ENCODE peak calls at places on chromosomes 11 and 22, in five cellular contexts. N, S, Y, D and I are unnamed samples.

GRCh38 chr22:32788884-32789624 is 12.5 kb upstream of the TIMP3 start:
- DNase-seq in N (no peak), S (no peak), Y (peak; percentile 74), D (no peak), I (peak; percentile 44)

GRCh38 chr11:15641191-15641810 is 526.6 kb downstream of the INSC start:
- DNase-seq in N (no peak), S (no peak), Y (no peak), D (no peak), I (no peak)

GRCh38 chr11:10432971-10433370 is 22.1 kb upstream of the AMPD3 start:
- DNase-seq in N (no peak), S (no peak), Y (no peak), D (no peak), I (no peak)

GRCh38 chr11:130726647-130727046 is 189.6 kb downstream of the SNX19 start:
- DNase-seq in N (no peak), S (no peak), Y (no peak), D (no peak), I (no peak)

GRCh38 chr22:31556627-31557203 is 60.4 kb downstream of the SFI1 start:
- DNase-seq in N (no peak), S (no peak), Y (peak; percentile 45), D (peak; percentile 27), I (no peak)

GRCh38 chr11:105937331-105937730 is 84.7 kb downstream of the MSANTD4 start:
- DNase-seq in N (no peak), S (no peak), Y (no peak), D (peak; percentile 44), I (no peak)

GRCh38 chr11:100445231-100445735 is 241.8 kb upstream of the ARHGAP42 start:
- DNase-seq in N (no peak), S (no peak), Y (no peak), D (peak; percentile 9), I (no peak)

GRCh38 chr11:123122341-123122740 is 60.4 kb upstream of the HSPA8 start:
- DNase-seq in N (peak; percentile 63), S (no peak), Y (no peak), D (peak; percentile 34), I (no peak)

GRCh38 chr11:12029738-12030363 is 21.4 kb upstream of the DKK3 start:
- DNase-seq in N (no peak), S (no peak), Y (peak; percentile 61), D (no peak), I (no peak)

GRCh38 chr11:118007040-118007439 is 20.8 kb downstream of the IL10RA start:
- DNase-seq in N (no peak), S (no peak), Y (no peak), D (no peak), I (no peak)

GRCh38 chr22:47064416-47064815 is 302.0 kb downstream of the TBC1D22A start:
- DNase-seq in N (no peak), S (no peak), Y (no peak), D (no peak), I (no peak)

GRCh38 chr11:95149659-95150294 is 60.1 kb downstream of the ENDOD1 start:
- DNase-seq in N (no peak), S (no peak), Y (peak; percentile 91), D (no peak), I (no peak)

GRCh38 chr11:78595431-78596130 is 20.9 kb upstream of the NARS2 start:
- DNase-seq in N (peak; percentile 53), S (no peak), Y (no peak), D (no peak), I (no peak)

GRCh38 chr22:32622004-32622761 is 147.6 kb downstream of the FBXO7 start:
- DNase-seq in N (peak; percentile 72), S (peak; percentile 21), Y (peak; percentile 89), D (peak; percentile 67), I (peak; percentile 59)

GRCh38 chr11:106271686-106272085 is 194.2 kb downstream of the AASDHPPT start:
- DNase-seq in N (no peak), S (no peak), Y (no peak), D (no peak), I (no peak)

GRCh38 chr11:59285716-59286260 is 72.9 kb upstream of the OR5AN1 start:
- DNase-seq in N (no peak), S (no peak), Y (no peak), D (no peak), I (no peak)

GRCh38 chr11:102467853-102468580 is 15.5 kb upstream of the TMEM123 start:
- DNase-seq in N (no peak), S (no peak), Y (no peak), D (no peak), I (no peak)

GRCh38 chr11:102882389-102883024 is 7.7 kb upstream of the MMP12 start:
- DNase-seq in N (no peak), S (no peak), Y (no peak), D (peak; percentile 81), I (no peak)

GRCh38 chr11:12315024-12315423 is 62.3 kb upstream of the PARVA start:
- DNase-seq in N (no peak), S (no peak), Y (no peak), D (no peak), I (no peak)

GRCh38 chr11:833114-833791 is 501 bp downstream of the CD151 start:
- DNase-seq in N (peak; percentile 65), S (no peak), Y (no peak), D (no peak), I (no peak)

GRCh38 chr11:109946322-109946846 is 146.8 kb upstream of the ZC3H12C start:
- DNase-seq in N (peak; percentile 76), S (peak; percentile 66), Y (peak; percentile 78), D (peak; percentile 97), I (peak; percentile 80)

GRCh38 chr11:65059523-65059922 is 1.2 kb upstream of the NAALADL1 start:
- DNase-seq in N (no peak), S (no peak), Y (no peak), D (no peak), I (no peak)

GRCh38 chr11:65058419-65059054 is at the start of gene NAALADL1:
- DNase-seq in N (no peak), S (no peak), Y (peak; percentile 49), D (no peak), I (no peak)

GRCh38 chr11:65063532-65063931 is 5.2 kb upstream of the NAALADL1 start:
- DNase-seq in N (no peak), S (no peak), Y (no peak), D (no peak), I (no peak)

GRCh38 chr11:65059959-65060824 is 1.8 kb upstream of the NAALADL1 start:
- DNase-seq in N (no peak), S (no peak), Y (no peak), D (no peak), I (no peak)

DNA sequence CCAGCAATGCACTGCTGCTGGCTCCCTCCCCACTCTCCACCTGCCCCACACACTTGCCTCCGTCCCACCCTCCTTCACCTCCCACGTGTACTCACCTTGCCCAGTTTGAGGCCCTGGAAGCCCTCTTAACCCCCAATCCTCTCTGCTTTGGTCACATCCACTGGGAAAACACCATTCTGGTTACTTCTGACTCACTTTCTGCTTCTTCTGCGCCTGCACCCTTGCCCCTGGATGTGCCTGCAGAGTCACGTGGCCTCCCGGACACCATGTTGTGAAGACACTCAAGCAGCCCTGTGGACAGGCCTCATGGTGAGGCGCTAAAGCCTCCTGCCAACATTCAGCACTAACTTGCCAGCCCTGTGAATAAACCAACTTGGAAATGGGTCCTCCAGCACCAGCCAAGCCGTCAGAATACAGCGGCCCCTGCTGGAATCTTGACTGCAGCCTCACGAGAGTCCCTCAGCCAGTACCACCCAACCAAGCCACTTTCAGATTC is 2.6 kb upstream of the NAALADL1 start:
- DNase-seq in N (no peak), S (no peak), Y (peak; percentile 42), D (no peak), I (no peak)
- TF ChIP-seq CTCF in N (no peak), S (peak; percentile 83), Y (peak; percentile 71), D (peak; percentile 62), I (no peak)

GRCh38 chr11:75667831-75668507 is 869 bp downstream of the MAP6 start:
- DNase-seq in N (peak; percentile 65), S (no peak), Y (no peak), D (peak; percentile 12), I (peak; percentile 53)

GRCh38 chr11:75664366-75664765 is 4.5 kb downstream of the MAP6 start:
- DNase-seq in N (no peak), S (no peak), Y (no peak), D (no peak), I (no peak)

GRCh38 chr11:75665126-75665525 is 3.7 kb downstream of the MAP6 start:
- DNase-seq in N (no peak), S (no peak), Y (no peak), D (no peak), I (no peak)

GRCh38 chr11:75668508-75669297 is at the start of gene MAP6:
- DNase-seq in N (peak; percentile 21), S (no peak), Y (no peak), D (no peak), I (peak; percentile 47)

GRCh38 chr11:75667268-75667830 is 1.5 kb downstream of the MAP6 start:
- DNase-seq in N (no peak), S (no peak), Y (no peak), D (no peak), I (no peak)
- TF ChIP-seq CTCF in N (peak; percentile 12), S (peak; percentile 2), Y (peak; percentile 29), D (no peak), I (no peak)

GRCh38 chr11:66639066-66639813 is 737 bp downstream of the RBM4 start:
- DNase-seq in N (no peak), S (no peak), Y (peak; percentile 29), D (peak; percentile 22), I (no peak)

GRCh38 chr11:66641834-66642233 is 3.3 kb downstream of the RBM4 start:
- DNase-seq in N (no peak), S (no peak), Y (no peak), D (no peak), I (no peak)

GRCh38 chr11:66637557-66638176 is 836 bp upstream of the RBM4 start:
- DNase-seq in N (no peak), S (no peak), Y (no peak), D (no peak), I (no peak)

GRCh38 chr11:66636411-66636810 is 2.1 kb upstream of the RBM4 start:
- DNase-seq in N (no peak), S (no peak), Y (no peak), D (no peak), I (no peak)

DNA sequence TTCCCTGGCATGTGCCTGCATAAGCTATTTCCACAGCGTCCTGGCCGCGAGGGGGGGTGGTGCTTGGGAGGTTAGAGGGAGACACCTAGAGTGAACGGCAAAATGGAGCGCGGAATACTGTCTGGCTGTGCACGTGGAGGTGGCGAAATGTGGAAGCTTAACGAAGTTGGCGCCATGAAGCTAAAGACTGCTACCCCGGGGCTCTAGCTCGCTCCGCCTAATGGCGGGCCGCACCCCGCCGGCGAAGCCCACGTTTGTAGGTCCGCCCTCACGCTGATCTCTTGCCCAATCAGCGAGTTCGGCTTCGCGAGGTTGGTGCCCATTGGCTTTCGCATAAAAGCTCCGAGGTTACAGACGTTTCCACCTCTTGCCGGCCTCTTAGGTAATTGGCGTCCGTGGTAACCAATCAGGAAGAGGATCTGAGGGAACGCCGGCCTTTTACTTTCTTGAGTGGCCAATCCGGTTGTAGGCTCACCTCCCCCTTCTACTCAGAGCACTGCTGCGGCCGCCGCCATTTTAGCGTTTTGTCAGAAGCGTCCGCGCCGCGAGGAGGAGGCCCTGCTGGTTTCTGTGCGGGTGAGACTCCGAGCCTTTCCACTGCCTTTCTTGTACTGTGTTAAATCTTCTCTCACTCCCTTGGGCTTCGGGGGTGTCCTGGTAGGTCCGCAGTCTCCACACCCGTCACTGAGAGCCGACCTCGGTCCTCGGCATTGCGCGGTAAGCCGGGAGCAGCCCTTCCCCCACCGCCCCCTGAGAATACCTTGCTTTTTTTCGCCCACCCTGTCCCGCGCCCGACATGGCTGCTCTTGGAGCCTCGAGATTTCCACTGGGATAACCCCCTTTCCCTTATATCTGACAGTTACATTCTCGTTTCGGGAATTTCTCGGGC is at the start of gene RBM4:
- DNase-seq in N (peak; percentile 97), S (peak; percentile 99), Y (peak; percentile 99), D (peak; percentile 100), I (peak; percentile 93)
- TF ChIP-seq CTCF in N (no peak), S (no peak), Y (peak; percentile 29), D (peak; percentile 39), I (no peak)

GRCh38 chr22:21642584-21643448 is 714 bp downstream of the SDF2L1 start:
- DNase-seq in N (no peak), S (no peak), Y (peak; percentile 62), D (peak; percentile 43), I (peak; percentile 67)
- TF ChIP-seq CTCF in N (peak; percentile 35), S (peak; percentile 60), Y (peak; percentile 78), D (peak; percentile 83), I (peak; percentile 58)